ENCODE peak calls at places on chromosomes 11 and 22, in ten cellular contexts. S, K, V, M, W, O, H, G, P and A are unnamed samples.

GRCh38 chr11:94993400-94993943 is 20.0 kb downstream of the KDM4D start:
- DNase-seq in S (no peak), K (no peak), V (no peak), M (no peak), W (no peak), O (no peak), H (no peak), G (no peak), P (no peak), A (no peak)

GRCh38 chr11:115333106-115333505 is 171.1 kb downstream of the CADM1 start:
- DNase-seq in S (no peak), K (no peak), V (no peak), M (no peak), W (no peak), O (no peak), H (no peak), G (no peak), P (no peak), A (no peak)

GRCh38 chr11:75078233-75078632 is 18.4 kb downstream of the OR2AT4 start:
- DNase-seq in S (no peak), K (no peak), V (no peak), M (no peak), W (peak), O (no peak), H (no peak), G (no peak), P (no peak), A (peak)

GRCh38 chr22:19716041-19716828 is 1.9 kb downstream of the SEPTIN5 start:
- DNase-seq in S (no peak), K (no peak), V (no peak), M (no peak), W (no peak), O (no peak), H (no peak), G (no peak), P (no peak), A (no peak)

GRCh38 chr22:43821606-43822425 is 9.7 kb upstream of the EFCAB6 start:
- DNase-seq in S (no peak), K (no peak), V (peak), M (no peak), W (no peak), O (no peak), H (no peak), G (no peak), P (no peak), A (no peak)

GRCh38 chr11:87290304-87290922 is 252.7 kb downstream of the TMEM135 start:
- DNase-seq in S (no peak), K (no peak), V (no peak), M (no peak), W (peak), O (peak), H (no peak), G (no peak), P (no peak), A (peak)

GRCh38 chr22:43042101-43042780 is 27.3 kb upstream of the PACSIN2 start:
- DNase-seq in S (no peak), K (no peak), V (no peak), M (no peak), W (no peak), O (no peak), H (peak), G (no peak), P (no peak), A (no peak)

GRCh38 chr11:60906132-60906972 is at the start of gene PRPF19:
- DNase-seq in S (peak), K (peak), V (peak), M (peak), W (peak), O (peak), H (peak), G (peak), P (peak), A (peak)

GRCh38 chr22:17258015-17258827 is 39.0 kb upstream of the ADA2 start:
- DNase-seq in S (peak), K (peak), V (peak), M (peak), W (no peak), O (no peak), H (peak), G (peak), P (peak), A (peak)

GRCh38 chr11:34633990-34634725 is 13.3 kb downstream of the EHF start:
- DNase-seq in S (no peak), K (no peak), V (no peak), M (no peak), W (no peak), O (no peak), H (no peak), G (no peak), P (no peak), A (no peak)

GRCh38 chr11:131300304-131300703 is 70.1 kb upstream of the NTM start:
- DNase-seq in S (no peak), K (no peak), V (no peak), M (no peak), W (no peak), O (no peak), H (no peak), G (no peak), P (no peak), A (no peak)

GRCh38 chr11:70233511-70233919 is 30.4 kb downstream of the FADD start:
- DNase-seq in S (peak), K (peak), V (peak), M (no peak), W (peak), O (peak), H (no peak), G (no peak), P (no peak), A (peak)

GRCh38 chr11:7551571-7551970 is 37.8 kb downstream of the PPFIBP2 start:
- DNase-seq in S (no peak), K (no peak), V (no peak), M (no peak), W (no peak), O (no peak), H (no peak), G (no peak), P (no peak), A (no peak)

GRCh38 chr11:61028135-61028729 is 56.8 kb downstream of the CD6 start:
- DNase-seq in S (peak), K (peak), V (peak), M (peak), W (no peak), O (no peak), H (no peak), G (no peak), P (no peak), A (no peak)

GRCh38 chr22:44776535-44777363 is 24.4 kb downstream of the ARHGAP8 start:
- DNase-seq in S (peak), K (no peak), V (no peak), M (no peak), W (no peak), O (no peak), H (no peak), G (no peak), P (no peak), A (no peak)

GRCh38 chr11:31325162-31325561 is 44.4 kb downstream of the DCDC1 start:
- DNase-seq in S (no peak), K (no peak), V (no peak), M (no peak), W (no peak), O (no peak), H (no peak), G (no peak), P (no peak), A (peak)

GRCh38 chr11:11403763-11404725 is 51.0 kb upstream of the CSNK2A3 start:
- DNase-seq in S (no peak), K (no peak), V (no peak), M (peak), W (no peak), O (no peak), H (no peak), G (no peak), P (peak), A (no peak)

GRCh38 chr11:110894224-110894623 is 182.0 kb upstream of the ARHGAP20 start:
- DNase-seq in S (no peak), K (no peak), V (no peak), M (no peak), W (no peak), O (no peak), H (no peak), G (no peak), P (no peak), A (no peak)

GRCh38 chr11:132452616-132453015 is 1079.7 kb downstream of the OPCML start:
- DNase-seq in S (no peak), K (no peak), V (no peak), M (no peak), W (no peak), O (no peak), H (no peak), G (no peak), P (no peak), A (no peak)

GRCh38 chr11:95917188-95918036 is 6.5 kb downstream of the MTMR2 start:
- DNase-seq in S (no peak), K (no peak), V (no peak), M (no peak), W (no peak), O (no peak), H (no peak), G (no peak), P (no peak), A (no peak)

GRCh38 chr11:44774736-44775135 is 48.0 kb downstream of the TSPAN18 start:
- DNase-seq in S (no peak), K (no peak), V (peak), M (no peak), W (no peak), O (no peak), H (no peak), G (no peak), P (peak), A (no peak)

GRCh38 chr11:76744186-76745058 is 38.7 kb upstream of the TSKU start:
- DNase-seq in S (peak), K (no peak), V (no peak), M (peak), W (no peak), O (no peak), H (no peak), G (no peak), P (no peak), A (no peak)

GRCh38 chr11:34356576-34356917 is 1.3 kb downstream of the ABTB2 start:
- DNase-seq in S (no peak), K (no peak), V (peak), M (peak), W (no peak), O (no peak), H (no peak), G (no peak), P (peak), A (no peak)

GRCh38 chr22:20395897-20396287 is 1.9 kb downstream of the ZNF74 start:
- DNase-seq in S (no peak), K (no peak), V (no peak), M (no peak), W (no peak), O (no peak), H (no peak), G (no peak), P (no peak), A (no peak)

GRCh38 chr11:76148941-76149613 is 57.2 kb downstream of the WNT11 start:
- DNase-seq in S (peak), K (no peak), V (peak), M (peak), W (no peak), O (no peak), H (no peak), G (no peak), P (no peak), A (no peak)

GRCh38 chr11:14067686-14068085 is 105.2 kb downstream of the SPON1 start:
- DNase-seq in S (no peak), K (no peak), V (no peak), M (no peak), W (no peak), O (no peak), H (no peak), G (no peak), P (no peak), A (no peak)

GRCh38 chr11:34986883-34987525 is 70.6 kb downstream of the PDHX start:
- DNase-seq in S (no peak), K (no peak), V (no peak), M (no peak), W (no peak), O (no peak), H (no peak), G (no peak), P (no peak), A (no peak)

GRCh38 chr22:29167032-29167911 is 38.4 kb upstream of the EMID1 start:
- DNase-seq in S (no peak), K (no peak), V (peak), M (peak), W (no peak), O (no peak), H (no peak), G (no peak), P (no peak), A (no peak)

GRCh38 chr22:49647346-49648026 is 180.2 kb downstream of the BRD1 start:
- DNase-seq in S (no peak), K (no peak), V (no peak), M (no peak), W (no peak), O (peak), H (no peak), G (no peak), P (no peak), A (peak)

GRCh38 chr11:1060885-1061616 is 13.6 kb upstream of the MUC2 start:
- DNase-seq in S (peak), K (peak), V (peak), M (no peak), W (peak), O (peak), H (no peak), G (peak), P (no peak), A (peak)

GRCh38 chr22:43891360-43892182 is at the start of gene PNPLA5:
- DNase-seq in S (no peak), K (no peak), V (no peak), M (no peak), W (no peak), O (no peak), H (no peak), G (no peak), P (no peak), A (no peak)

GRCh38 chr11:63553759-63554158 is 9.4 kb downstream of the PLAAT2 start:
- DNase-seq in S (no peak), K (no peak), V (peak), M (peak), W (no peak), O (no peak), H (no peak), G (no peak), P (no peak), A (no peak)

GRCh38 chr22:49930596-49931412 is 12.4 kb downstream of the CRELD2 start:
- DNase-seq in S (peak), K (peak), V (peak), M (no peak), W (peak), O (no peak), H (peak), G (peak), P (no peak), A (no peak)

GRCh38 chr11:71563401-71563800 is 2.0 kb upstream of the KRTAP5-10 start:
- DNase-seq in S (no peak), K (no peak), V (peak), M (no peak), W (peak), O (peak), H (no peak), G (no peak), P (no peak), A (peak)

GRCh38 chr11:10633261-10633660 is 60.3 kb downstream of the IRAG1 start:
- DNase-seq in S (no peak), K (no peak), V (no peak), M (no peak), W (no peak), O (no peak), H (peak), G (no peak), P (no peak), A (no peak)

DNA sequence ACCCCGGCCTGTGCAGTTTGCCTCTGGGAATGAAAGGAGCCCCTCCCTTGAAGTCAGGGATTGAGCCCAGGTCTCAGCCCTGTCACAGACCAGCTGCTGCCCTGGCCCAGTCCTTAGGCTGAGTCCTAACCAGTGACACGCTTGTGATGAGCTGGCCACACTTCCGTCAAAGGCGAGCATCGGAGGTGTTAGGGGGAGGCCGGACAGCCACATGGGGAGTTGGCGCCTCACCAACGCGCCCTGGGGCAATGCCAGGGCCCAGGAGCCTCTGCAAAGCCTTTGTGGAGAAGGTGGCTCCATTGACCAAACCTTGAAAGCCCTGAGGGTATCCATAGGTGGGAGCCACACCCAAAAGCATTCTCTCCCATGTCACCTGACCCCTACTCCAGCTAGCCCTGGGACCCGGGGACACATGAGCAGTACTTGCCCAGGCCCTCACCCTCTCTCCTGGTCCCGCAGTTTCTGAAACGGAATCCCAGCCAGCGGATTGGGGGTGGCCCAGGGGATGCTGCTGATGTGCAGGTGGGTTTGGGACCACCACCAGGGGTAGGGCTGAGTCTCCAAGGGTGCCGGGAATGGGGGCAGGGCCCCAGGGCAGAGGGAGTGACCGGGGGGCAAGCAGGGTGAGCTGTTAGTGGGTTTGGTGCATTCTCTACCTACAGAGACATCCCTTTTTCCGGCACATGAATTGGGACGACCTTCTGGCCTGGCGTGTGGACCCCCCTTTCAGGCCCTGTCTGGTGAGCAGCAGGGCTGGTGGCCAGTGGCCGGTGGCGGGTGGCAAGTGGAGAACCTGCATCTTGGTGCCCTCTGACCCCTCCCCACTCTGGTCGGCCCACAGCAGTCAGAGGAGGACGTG is 3.7 kb downstream of the PTPRCAP start:
- DNase-seq in S (no peak), K (no peak), V (no peak), M (no peak), W (no peak), O (no peak), H (no peak), G (no peak), P (no peak), A (no peak)
- TF ChIP-seq POLR2A in S (no peak), K (no peak), V (no peak), M (no peak), W (no peak), O (no peak), H (no peak), G (no peak), P (no peak), A (no peak)

DNA sequence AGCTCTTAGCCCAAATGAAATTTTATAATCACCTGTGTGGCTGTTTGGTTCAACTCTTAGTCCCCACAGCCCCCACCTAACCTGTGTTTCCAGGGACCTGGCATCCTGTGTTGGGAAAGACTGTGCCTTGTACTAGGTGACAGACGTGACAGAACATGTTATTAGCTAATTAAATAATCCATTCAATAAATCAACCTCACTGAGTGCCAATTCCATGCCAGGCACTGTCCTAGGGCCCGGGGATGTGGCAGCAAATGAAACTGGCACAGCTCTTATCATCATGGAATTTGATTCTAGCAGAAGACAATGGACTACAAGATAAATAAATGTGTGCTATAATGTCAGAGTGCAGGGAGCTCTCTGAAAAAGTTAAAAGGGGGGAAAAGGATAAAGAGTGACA is 431.9 kb downstream of the MIAT start:
- DNase-seq in S (no peak), K (no peak), V (no peak), M (no peak), W (no peak), O (no peak), H (peak), G (no peak), P (no peak), A (no peak)
- TF ChIP-seq POLR2A in S (no peak), K (no peak), V (no peak), M (no peak), W (no peak), O (no peak), H (no peak), G (no peak), P (no peak), A (no peak)

GRCh38 chr11:9384535-9385287 is at the start of gene IPO7:
- DNase-seq in S (peak), K (peak), V (peak), M (peak), W (peak), O (peak), H (peak), G (peak), P (peak), A (peak)
- TF ChIP-seq POLR2A in S (peak), K (no peak), V (peak), M (peak), W (peak), O (peak), H (peak), G (peak), P (peak), A (peak)

DNA sequence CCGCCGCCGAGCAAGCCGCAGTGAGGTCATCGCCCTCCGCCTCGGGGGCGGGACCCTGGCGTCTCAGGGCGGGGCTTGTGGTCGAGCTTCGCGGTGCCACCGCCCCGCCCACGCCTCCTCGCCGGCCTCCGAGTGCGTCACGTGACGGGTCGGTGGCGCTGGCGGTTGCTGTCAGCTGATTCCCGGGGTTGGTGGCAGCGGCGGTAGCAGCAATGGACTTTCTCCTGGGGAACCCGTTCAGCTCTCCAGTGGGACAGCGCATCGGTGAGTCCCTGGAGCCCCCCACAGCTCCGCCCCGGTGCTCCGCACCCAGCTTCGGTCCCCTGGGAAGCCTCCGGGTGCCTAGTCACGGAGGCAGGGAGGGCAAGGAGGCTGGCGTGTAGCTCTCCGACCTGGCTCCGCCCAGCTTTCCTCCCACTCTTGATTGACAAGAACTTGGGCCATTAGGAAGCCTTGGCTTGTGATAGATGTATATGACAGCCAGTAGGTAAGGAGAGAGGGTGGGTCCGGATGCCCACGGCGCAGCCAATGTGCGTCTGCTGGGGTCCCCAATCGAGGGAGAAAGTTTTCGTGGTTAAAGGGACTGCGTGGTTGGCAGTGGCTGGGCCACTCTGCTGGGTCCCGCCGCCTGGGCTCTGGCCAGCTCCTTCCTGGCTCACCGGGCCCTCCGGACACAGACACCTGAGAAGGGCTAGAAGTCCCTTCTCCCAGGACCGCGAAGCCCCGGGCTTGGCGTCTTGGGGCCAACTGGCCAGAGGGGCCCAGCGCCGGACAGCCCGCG is at the start of gene TOM1:
- DNase-seq in S (peak), K (peak), V (peak), M (peak), W (peak), O (peak), H (peak), G (peak), P (peak), A (peak)
- TF ChIP-seq POLR2A in S (peak), K (no peak), V (peak), M (peak), W (no peak), O (peak), H (peak), G (peak), P (peak), A (peak)